ENCODE peak calls at places on chromosomes 13 and 19, in eight cellular contexts. One of them, this sample, is unnamed.

GRCh38 chr13:21657538-21657937 is 13.3 kb upstream of the FGF9 start:
- DNase-seq in HS-5: no peak
- DNase-seq in stimulated activated naive CD4-positive, alpha-beta T cell treated with Interleukin-2 at 50 U/mL for 16 hours: no peak
- DNase-seq in T-helper 17 cell: no peak
- DNase-seq in astrocyte of the cerebellum: no peak
- DNase-seq in activated T-helper 2 cell treated with anti-CD3 and anti-CD28 coated beads, Interferon-gamma antibody, Interleukin-2, Interleukin-4, amounts not matched to agents 10 μg/mL and 5 μg/mL and 100 μg/mL, durations not matched to agents 14 hours and 24 hours and 36 hours: no peak
- DNase-seq in DMS53: peak; percentile 93
- DNase-seq in ecto neural progenitor cell: no peak
- DNase-seq in this sample: no peak

GRCh38 chr13:41017153-41017552 is 2.0 kb downstream of the ELF1 start:
- DNase-seq in stimulated activated naive CD4-positive, alpha-beta T cell treated with Interleukin-2 at 50 U/mL for 16 hours: no peak
- DNase-seq in DMS53: peak; percentile 35
- DNase-seq in activated T-helper 2 cell treated with anti-CD3 and anti-CD28 coated beads, Interferon-gamma antibody, Interleukin-2, Interleukin-4, amounts not matched to agents 10 μg/mL and 5 μg/mL and 100 μg/mL, durations not matched to agents 14 hours and 24 hours and 36 hours: no peak
- DNase-seq in ecto neural progenitor cell: no peak
- DNase-seq in astrocyte of the cerebellum: no peak
- DNase-seq in T-helper 17 cell: no peak
- DNase-seq in HS-5: no peak
- DNase-seq in this sample: no peak

GRCh38 chr19:17420267-17420924 is 549 bp downstream of the MVB12A start:
- DNase-seq in T-helper 17 cell: no peak
- DNase-seq in astrocyte of the cerebellum: no peak
- DNase-seq in stimulated activated naive CD4-positive, alpha-beta T cell treated with Interleukin-2 at 50 U/mL for 16 hours: no peak
- DNase-seq in HS-5: no peak
- DNase-seq in DMS53: peak; percentile 27
- DNase-seq in activated T-helper 2 cell treated with anti-CD3 and anti-CD28 coated beads, Interferon-gamma antibody, Interleukin-2, Interleukin-4, amounts not matched to agents 10 μg/mL and 5 μg/mL and 100 μg/mL, durations not matched to agents 14 hours and 24 hours and 36 hours: peak; percentile 20
- DNase-seq in ecto neural progenitor cell: peak; percentile 72
- DNase-seq in this sample: no peak

GRCh38 chr13:94480672-94481145 is 1.2 kb upstream of the DCT start:
- DNase-seq in stimulated activated naive CD4-positive, alpha-beta T cell treated with Interleukin-2 at 50 U/mL for 16 hours: no peak
- DNase-seq in astrocyte of the cerebellum: peak; percentile 19
- DNase-seq in activated T-helper 2 cell treated with anti-CD3 and anti-CD28 coated beads, Interferon-gamma antibody, Interleukin-2, Interleukin-4, amounts not matched to agents 10 μg/mL and 5 μg/mL and 100 μg/mL, durations not matched to agents 14 hours and 24 hours and 36 hours: no peak
- DNase-seq in ecto neural progenitor cell: no peak
- DNase-seq in DMS53: no peak
- DNase-seq in HS-5: no peak
- DNase-seq in T-helper 17 cell: no peak
- DNase-seq in this sample: no peak

GRCh38 chr19:10718205-10719196 is 622 bp downstream of the DNM2 start:
- DNase-seq in HS-5: no peak
- DNase-seq in DMS53: peak; percentile 66
- DNase-seq in T-helper 17 cell: peak; percentile 36
- DNase-seq in activated T-helper 2 cell treated with anti-CD3 and anti-CD28 coated beads, Interferon-gamma antibody, Interleukin-2, Interleukin-4, amounts not matched to agents 10 μg/mL and 5 μg/mL and 100 μg/mL, durations not matched to agents 14 hours and 24 hours and 36 hours: peak; percentile 44
- DNase-seq in stimulated activated naive CD4-positive, alpha-beta T cell treated with Interleukin-2 at 50 U/mL for 16 hours: peak; percentile 36
- DNase-seq in ecto neural progenitor cell: no peak
- DNase-seq in astrocyte of the cerebellum: no peak
- DNase-seq in this sample: peak; percentile 38

GRCh38 chr19:40663712-40664692 is 26.4 kb downstream of the NUMBL start:
- DNase-seq in DMS53: peak; percentile 46
- DNase-seq in astrocyte of the cerebellum: no peak
- DNase-seq in HS-5: no peak
- DNase-seq in stimulated activated naive CD4-positive, alpha-beta T cell treated with Interleukin-2 at 50 U/mL for 16 hours: peak; percentile 18
- DNase-seq in T-helper 17 cell: no peak
- DNase-seq in activated T-helper 2 cell treated with anti-CD3 and anti-CD28 coated beads, Interferon-gamma antibody, Interleukin-2, Interleukin-4, amounts not matched to agents 10 μg/mL and 5 μg/mL and 100 μg/mL, durations not matched to agents 14 hours and 24 hours and 36 hours: no peak
- DNase-seq in ecto neural progenitor cell: no peak
- DNase-seq in this sample: peak; percentile 23

GRCh38 chr19:31350693-31351211 is 1.5 kb upstream of the TSHZ3 start:
- DNase-seq in DMS53: no peak
- DNase-seq in ecto neural progenitor cell: peak; percentile 73
- DNase-seq in HS-5: no peak
- DNase-seq in stimulated activated naive CD4-positive, alpha-beta T cell treated with Interleukin-2 at 50 U/mL for 16 hours: no peak
- DNase-seq in activated T-helper 2 cell treated with anti-CD3 and anti-CD28 coated beads, Interferon-gamma antibody, Interleukin-2, Interleukin-4, amounts not matched to agents 10 μg/mL and 5 μg/mL and 100 μg/mL, durations not matched to agents 14 hours and 24 hours and 36 hours: no peak
- DNase-seq in T-helper 17 cell: no peak
- DNase-seq in astrocyte of the cerebellum: no peak
- DNase-seq in this sample: no peak

GRCh38 chr13:77776704-77777103 is 79.2 kb downstream of the SLAIN1 start:
- DNase-seq in ecto neural progenitor cell: no peak
- DNase-seq in astrocyte of the cerebellum: no peak
- DNase-seq in DMS53: peak; percentile 1
- DNase-seq in stimulated activated naive CD4-positive, alpha-beta T cell treated with Interleukin-2 at 50 U/mL for 16 hours: no peak
- DNase-seq in activated T-helper 2 cell treated with anti-CD3 and anti-CD28 coated beads, Interferon-gamma antibody, Interleukin-2, Interleukin-4, amounts not matched to agents 10 μg/mL and 5 μg/mL and 100 μg/mL, durations not matched to agents 14 hours and 24 hours and 36 hours: no peak
- DNase-seq in HS-5: no peak
- DNase-seq in T-helper 17 cell: no peak
- DNase-seq in this sample: no peak

GRCh38 chr13:100815476-100816046 is 141.0 kb upstream of the TMTC4 start:
- DNase-seq in DMS53: no peak
- DNase-seq in activated T-helper 2 cell treated with anti-CD3 and anti-CD28 coated beads, Interferon-gamma antibody, Interleukin-2, Interleukin-4, amounts not matched to agents 10 μg/mL and 5 μg/mL and 100 μg/mL, durations not matched to agents 14 hours and 24 hours and 36 hours: no peak
- DNase-seq in astrocyte of the cerebellum: no peak
- DNase-seq in ecto neural progenitor cell: no peak
- DNase-seq in HS-5: no peak
- DNase-seq in T-helper 17 cell: no peak
- DNase-seq in stimulated activated naive CD4-positive, alpha-beta T cell treated with Interleukin-2 at 50 U/mL for 16 hours: no peak
- DNase-seq in this sample: no peak

GRCh38 chr19:5317321-5317720 is 23.3 kb downstream of the PTPRS start:
- DNase-seq in ecto neural progenitor cell: no peak
- DNase-seq in DMS53: no peak
- DNase-seq in T-helper 17 cell: no peak
- DNase-seq in HS-5: no peak
- DNase-seq in activated T-helper 2 cell treated with anti-CD3 and anti-CD28 coated beads, Interferon-gamma antibody, Interleukin-2, Interleukin-4, amounts not matched to agents 10 μg/mL and 5 μg/mL and 100 μg/mL, durations not matched to agents 14 hours and 24 hours and 36 hours: no peak
- DNase-seq in astrocyte of the cerebellum: no peak
- DNase-seq in stimulated activated naive CD4-positive, alpha-beta T cell treated with Interleukin-2 at 50 U/mL for 16 hours: no peak
- DNase-seq in this sample: no peak

GRCh38 chr19:44807652-44808462 is 1.0 kb upstream of the BCAM start:
- DNase-seq in activated T-helper 2 cell treated with anti-CD3 and anti-CD28 coated beads, Interferon-gamma antibody, Interleukin-2, Interleukin-4, amounts not matched to agents 10 μg/mL and 5 μg/mL and 100 μg/mL, durations not matched to agents 14 hours and 24 hours and 36 hours: no peak
- DNase-seq in stimulated activated naive CD4-positive, alpha-beta T cell treated with Interleukin-2 at 50 U/mL for 16 hours: no peak
- DNase-seq in ecto neural progenitor cell: peak; percentile 88
- DNase-seq in HS-5: no peak
- DNase-seq in DMS53: peak; percentile 84
- DNase-seq in astrocyte of the cerebellum: no peak
- DNase-seq in T-helper 17 cell: no peak
- DNase-seq in this sample: no peak

GRCh38 chr19:6536138-6536671 is 5.4 kb downstream of the TNFSF9 start:
- DNase-seq in DMS53: peak; percentile 14
- DNase-seq in activated T-helper 2 cell treated with anti-CD3 and anti-CD28 coated beads, Interferon-gamma antibody, Interleukin-2, Interleukin-4, amounts not matched to agents 10 μg/mL and 5 μg/mL and 100 μg/mL, durations not matched to agents 14 hours and 24 hours and 36 hours: peak; percentile 87
- DNase-seq in astrocyte of the cerebellum: no peak
- DNase-seq in ecto neural progenitor cell: peak; percentile 66
- DNase-seq in HS-5: no peak
- DNase-seq in T-helper 17 cell: peak; percentile 65
- DNase-seq in stimulated activated naive CD4-positive, alpha-beta T cell treated with Interleukin-2 at 50 U/mL for 16 hours: peak; percentile 68
- DNase-seq in this sample: peak; percentile 92

GRCh38 chr13:100381595-100382224 is 206.9 kb downstream of the GGACT start:
- DNase-seq in DMS53: no peak
- DNase-seq in ecto neural progenitor cell: no peak
- DNase-seq in HS-5: no peak
- DNase-seq in astrocyte of the cerebellum: no peak
- DNase-seq in T-helper 17 cell: no peak
- DNase-seq in stimulated activated naive CD4-positive, alpha-beta T cell treated with Interleukin-2 at 50 U/mL for 16 hours: no peak
- DNase-seq in activated T-helper 2 cell treated with anti-CD3 and anti-CD28 coated beads, Interferon-gamma antibody, Interleukin-2, Interleukin-4, amounts not matched to agents 10 μg/mL and 5 μg/mL and 100 μg/mL, durations not matched to agents 14 hours and 24 hours and 36 hours: no peak
- DNase-seq in this sample: no peak

GRCh38 chr19:50020481-50020880 is 4.7 kb downstream of the VRK3 start:
- DNase-seq in stimulated activated naive CD4-positive, alpha-beta T cell treated with Interleukin-2 at 50 U/mL for 16 hours: no peak
- DNase-seq in T-helper 17 cell: no peak
- DNase-seq in ecto neural progenitor cell: no peak
- DNase-seq in activated T-helper 2 cell treated with anti-CD3 and anti-CD28 coated beads, Interferon-gamma antibody, Interleukin-2, Interleukin-4, amounts not matched to agents 10 μg/mL and 5 μg/mL and 100 μg/mL, durations not matched to agents 14 hours and 24 hours and 36 hours: no peak
- DNase-seq in DMS53: peak; percentile 89
- DNase-seq in HS-5: no peak
- DNase-seq in astrocyte of the cerebellum: no peak
- DNase-seq in this sample: no peak

GRCh38 chr13:113650275-113650674 is 7.7 kb downstream of the ATP4B start:
- DNase-seq in HS-5: no peak
- DNase-seq in stimulated activated naive CD4-positive, alpha-beta T cell treated with Interleukin-2 at 50 U/mL for 16 hours: no peak
- DNase-seq in T-helper 17 cell: no peak
- DNase-seq in DMS53: no peak
- DNase-seq in astrocyte of the cerebellum: no peak
- DNase-seq in activated T-helper 2 cell treated with anti-CD3 and anti-CD28 coated beads, Interferon-gamma antibody, Interleukin-2, Interleukin-4, amounts not matched to agents 10 μg/mL and 5 μg/mL and 100 μg/mL, durations not matched to agents 14 hours and 24 hours and 36 hours: no peak
- DNase-seq in ecto neural progenitor cell: no peak
- DNase-seq in this sample: no peak

GRCh38 chr13:40613192-40613818 is 53.1 kb downstream of the FOXO1 start:
- DNase-seq in T-helper 17 cell: peak; percentile 41
- DNase-seq in DMS53: no peak
- DNase-seq in stimulated activated naive CD4-positive, alpha-beta T cell treated with Interleukin-2 at 50 U/mL for 16 hours: peak; percentile 32
- DNase-seq in ecto neural progenitor cell: no peak
- DNase-seq in astrocyte of the cerebellum: no peak
- DNase-seq in activated T-helper 2 cell treated with anti-CD3 and anti-CD28 coated beads, Interferon-gamma antibody, Interleukin-2, Interleukin-4, amounts not matched to agents 10 μg/mL and 5 μg/mL and 100 μg/mL, durations not matched to agents 14 hours and 24 hours and 36 hours: peak; percentile 55
- DNase-seq in HS-5: no peak
- DNase-seq in this sample: peak; percentile 51

GRCh38 chr19:46660008-46660517 is 919 bp downstream of the DACT3 start:
- DNase-seq in ecto neural progenitor cell: peak; percentile 71
- DNase-seq in HS-5: no peak
- DNase-seq in astrocyte of the cerebellum: no peak
- DNase-seq in DMS53: peak; percentile 42
- DNase-seq in stimulated activated naive CD4-positive, alpha-beta T cell treated with Interleukin-2 at 50 U/mL for 16 hours: no peak
- DNase-seq in T-helper 17 cell: no peak
- DNase-seq in activated T-helper 2 cell treated with anti-CD3 and anti-CD28 coated beads, Interferon-gamma antibody, Interleukin-2, Interleukin-4, amounts not matched to agents 10 μg/mL and 5 μg/mL and 100 μg/mL, durations not matched to agents 14 hours and 24 hours and 36 hours: no peak
- DNase-seq in this sample: no peak

GRCh38 chr19:2233601-2234280 is 2.4 kb downstream of the PLEKHJ1 start:
- DNase-seq in stimulated activated naive CD4-positive, alpha-beta T cell treated with Interleukin-2 at 50 U/mL for 16 hours: no peak
- DNase-seq in activated T-helper 2 cell treated with anti-CD3 and anti-CD28 coated beads, Interferon-gamma antibody, Interleukin-2, Interleukin-4, amounts not matched to agents 10 μg/mL and 5 μg/mL and 100 μg/mL, durations not matched to agents 14 hours and 24 hours and 36 hours: no peak
- DNase-seq in astrocyte of the cerebellum: no peak
- DNase-seq in DMS53: no peak
- DNase-seq in T-helper 17 cell: no peak
- DNase-seq in ecto neural progenitor cell: no peak
- DNase-seq in HS-5: no peak
- DNase-seq in this sample: no peak

GRCh38 chr19:7869453-7869909 is 4.7 kb downstream of the PRR36 start:
- DNase-seq in stimulated activated naive CD4-positive, alpha-beta T cell treated with Interleukin-2 at 50 U/mL for 16 hours: peak; percentile 70
- DNase-seq in T-helper 17 cell: peak; percentile 79
- DNase-seq in ecto neural progenitor cell: peak; percentile 91
- DNase-seq in activated T-helper 2 cell treated with anti-CD3 and anti-CD28 coated beads, Interferon-gamma antibody, Interleukin-2, Interleukin-4, amounts not matched to agents 10 μg/mL and 5 μg/mL and 100 μg/mL, durations not matched to agents 14 hours and 24 hours and 36 hours: peak; percentile 70
- DNase-seq in astrocyte of the cerebellum: no peak
- DNase-seq in HS-5: no peak
- DNase-seq in DMS53: peak; percentile 67
- DNase-seq in this sample: peak; percentile 69

GRCh38 chr19:50794074-50794777 is 4.0 kb downstream of the ACP4 start:
- DNase-seq in HS-5: no peak
- DNase-seq in activated T-helper 2 cell treated with anti-CD3 and anti-CD28 coated beads, Interferon-gamma antibody, Interleukin-2, Interleukin-4, amounts not matched to agents 10 μg/mL and 5 μg/mL and 100 μg/mL, durations not matched to agents 14 hours and 24 hours and 36 hours: no peak
- DNase-seq in stimulated activated naive CD4-positive, alpha-beta T cell treated with Interleukin-2 at 50 U/mL for 16 hours: no peak
- DNase-seq in ecto neural progenitor cell: no peak
- DNase-seq in T-helper 17 cell: no peak
- DNase-seq in DMS53: peak; percentile 84
- DNase-seq in astrocyte of the cerebellum: no peak
- DNase-seq in this sample: peak; percentile 26

GRCh38 chr19:33040994-33041827 is 23.5 kb downstream of the RHPN2 start:
- DNase-seq in activated T-helper 2 cell treated with anti-CD3 and anti-CD28 coated beads, Interferon-gamma antibody, Interleukin-2, Interleukin-4, amounts not matched to agents 10 μg/mL and 5 μg/mL and 100 μg/mL, durations not matched to agents 14 hours and 24 hours and 36 hours: no peak
- DNase-seq in stimulated activated naive CD4-positive, alpha-beta T cell treated with Interleukin-2 at 50 U/mL for 16 hours: no peak
- DNase-seq in ecto neural progenitor cell: no peak
- DNase-seq in T-helper 17 cell: no peak
- DNase-seq in HS-5: no peak
- DNase-seq in astrocyte of the cerebellum: peak; percentile 19
- DNase-seq in DMS53: no peak
- DNase-seq in this sample: no peak

GRCh38 chr13:106378263-106378662 is 157.2 kb downstream of the EFNB2 start:
- DNase-seq in astrocyte of the cerebellum: no peak
- DNase-seq in DMS53: no peak
- DNase-seq in T-helper 17 cell: no peak
- DNase-seq in HS-5: no peak
- DNase-seq in activated T-helper 2 cell treated with anti-CD3 and anti-CD28 coated beads, Interferon-gamma antibody, Interleukin-2, Interleukin-4, amounts not matched to agents 10 μg/mL and 5 μg/mL and 100 μg/mL, durations not matched to agents 14 hours and 24 hours and 36 hours: no peak
- DNase-seq in stimulated activated naive CD4-positive, alpha-beta T cell treated with Interleukin-2 at 50 U/mL for 16 hours: no peak
- DNase-seq in ecto neural progenitor cell: no peak
- DNase-seq in this sample: no peak

GRCh38 chr13:74135306-74136088 is 1.3 kb upstream of the KLF12 start:
- DNase-seq in astrocyte of the cerebellum: no peak
- DNase-seq in DMS53: peak; percentile 70
- DNase-seq in ecto neural progenitor cell: peak; percentile 89
- DNase-seq in HS-5: no peak
- DNase-seq in stimulated activated naive CD4-positive, alpha-beta T cell treated with Interleukin-2 at 50 U/mL for 16 hours: peak; percentile 63
- DNase-seq in T-helper 17 cell: peak; percentile 52
- DNase-seq in activated T-helper 2 cell treated with anti-CD3 and anti-CD28 coated beads, Interferon-gamma antibody, Interleukin-2, Interleukin-4, amounts not matched to agents 10 μg/mL and 5 μg/mL and 100 μg/mL, durations not matched to agents 14 hours and 24 hours and 36 hours: peak; percentile 57
- DNase-seq in this sample: peak; percentile 72

GRCh38 chr19:15629003-15629880 is 11.5 kb upstream of the CYP4F3 start:
- DNase-seq in DMS53: peak; percentile 65
- DNase-seq in stimulated activated naive CD4-positive, alpha-beta T cell treated with Interleukin-2 at 50 U/mL for 16 hours: peak; percentile 76
- DNase-seq in T-helper 17 cell: peak; percentile 74
- DNase-seq in HS-5: no peak
- DNase-seq in activated T-helper 2 cell treated with anti-CD3 and anti-CD28 coated beads, Interferon-gamma antibody, Interleukin-2, Interleukin-4, amounts not matched to agents 10 μg/mL and 5 μg/mL and 100 μg/mL, durations not matched to agents 14 hours and 24 hours and 36 hours: peak; percentile 74
- DNase-seq in astrocyte of the cerebellum: no peak
- DNase-seq in ecto neural progenitor cell: peak; percentile 80
- DNase-seq in this sample: peak; percentile 66

GRCh38 chr13:51663980-51664957 is 80.0 kb downstream of the WDFY2 start:
- DNase-seq in astrocyte of the cerebellum: no peak
- DNase-seq in HS-5: no peak
- DNase-seq in T-helper 17 cell: no peak
- DNase-seq in stimulated activated naive CD4-positive, alpha-beta T cell treated with Interleukin-2 at 50 U/mL for 16 hours: no peak
- DNase-seq in DMS53: peak; percentile 30
- DNase-seq in ecto neural progenitor cell: no peak
- DNase-seq in activated T-helper 2 cell treated with anti-CD3 and anti-CD28 coated beads, Interferon-gamma antibody, Interleukin-2, Interleukin-4, amounts not matched to agents 10 μg/mL and 5 μg/mL and 100 μg/mL, durations not matched to agents 14 hours and 24 hours and 36 hours: no peak
- DNase-seq in this sample: no peak

GRCh38 chr19:2352121-2352520 is 7.9 kb upstream of the TMPRSS9 start:
- DNase-seq in astrocyte of the cerebellum: no peak
- DNase-seq in stimulated activated naive CD4-positive, alpha-beta T cell treated with Interleukin-2 at 50 U/mL for 16 hours: no peak
- DNase-seq in DMS53: no peak
- DNase-seq in T-helper 17 cell: no peak
- DNase-seq in HS-5: no peak
- DNase-seq in ecto neural progenitor cell: no peak
- DNase-seq in activated T-helper 2 cell treated with anti-CD3 and anti-CD28 coated beads, Interferon-gamma antibody, Interleukin-2, Interleukin-4, amounts not matched to agents 10 μg/mL and 5 μg/mL and 100 μg/mL, durations not matched to agents 14 hours and 24 hours and 36 hours: no peak
- DNase-seq in this sample: no peak

GRCh38 chr19:13097331-13098258 is 5.1 kb downstream of the LYL1 start:
- DNase-seq in activated T-helper 2 cell treated with anti-CD3 and anti-CD28 coated beads, Interferon-gamma antibody, Interleukin-2, Interleukin-4, amounts not matched to agents 10 μg/mL and 5 μg/mL and 100 μg/mL, durations not matched to agents 14 hours and 24 hours and 36 hours: no peak
- DNase-seq in stimulated activated naive CD4-positive, alpha-beta T cell treated with Interleukin-2 at 50 U/mL for 16 hours: no peak
- DNase-seq in astrocyte of the cerebellum: no peak
- DNase-seq in T-helper 17 cell: no peak
- DNase-seq in HS-5: no peak
- DNase-seq in ecto neural progenitor cell: no peak
- DNase-seq in DMS53: peak; percentile 44
- DNase-seq in this sample: no peak

GRCh38 chr13:113383089-113383488 is 19.2 kb upstream of the GRTP1 start:
- DNase-seq in DMS53: no peak
- DNase-seq in stimulated activated naive CD4-positive, alpha-beta T cell treated with Interleukin-2 at 50 U/mL for 16 hours: no peak
- DNase-seq in ecto neural progenitor cell: no peak
- DNase-seq in T-helper 17 cell: no peak
- DNase-seq in HS-5: no peak
- DNase-seq in astrocyte of the cerebellum: no peak
- DNase-seq in activated T-helper 2 cell treated with anti-CD3 and anti-CD28 coated beads, Interferon-gamma antibody, Interleukin-2, Interleukin-4, amounts not matched to agents 10 μg/mL and 5 μg/mL and 100 μg/mL, durations not matched to agents 14 hours and 24 hours and 36 hours: no peak
- DNase-seq in this sample: no peak

GRCh38 chr19:49340069-49340864 is 5.1 kb downstream of the CD37 start:
- DNase-seq in HS-5: peak; percentile 53
- DNase-seq in DMS53: peak; percentile 67
- DNase-seq in activated T-helper 2 cell treated with anti-CD3 and anti-CD28 coated beads, Interferon-gamma antibody, Interleukin-2, Interleukin-4, amounts not matched to agents 10 μg/mL and 5 μg/mL and 100 μg/mL, durations not matched to agents 14 hours and 24 hours and 36 hours: no peak
- DNase-seq in astrocyte of the cerebellum: no peak
- DNase-seq in T-helper 17 cell: no peak
- DNase-seq in ecto neural progenitor cell: peak; percentile 73
- DNase-seq in stimulated activated naive CD4-positive, alpha-beta T cell treated with Interleukin-2 at 50 U/mL for 16 hours: no peak
- DNase-seq in this sample: peak; percentile 96

GRCh38 chr13:31236211-31236786 is 36.5 kb downstream of the B3GLCT start:
- DNase-seq in astrocyte of the cerebellum: peak; percentile 28
- DNase-seq in stimulated activated naive CD4-positive, alpha-beta T cell treated with Interleukin-2 at 50 U/mL for 16 hours: no peak
- DNase-seq in activated T-helper 2 cell treated with anti-CD3 and anti-CD28 coated beads, Interferon-gamma antibody, Interleukin-2, Interleukin-4, amounts not matched to agents 10 μg/mL and 5 μg/mL and 100 μg/mL, durations not matched to agents 14 hours and 24 hours and 36 hours: no peak
- DNase-seq in DMS53: peak; percentile 75
- DNase-seq in HS-5: no peak
- DNase-seq in ecto neural progenitor cell: no peak
- DNase-seq in T-helper 17 cell: no peak
- DNase-seq in this sample: no peak

GRCh38 chr19:50501568-50502475 is 9.2 kb downstream of the JOSD2 start:
- DNase-seq in HS-5: no peak
- DNase-seq in activated T-helper 2 cell treated with anti-CD3 and anti-CD28 coated beads, Interferon-gamma antibody, Interleukin-2, Interleukin-4, amounts not matched to agents 10 μg/mL and 5 μg/mL and 100 μg/mL, durations not matched to agents 14 hours and 24 hours and 36 hours: no peak
- DNase-seq in astrocyte of the cerebellum: no peak
- DNase-seq in ecto neural progenitor cell: no peak
- DNase-seq in stimulated activated naive CD4-positive, alpha-beta T cell treated with Interleukin-2 at 50 U/mL for 16 hours: no peak
- DNase-seq in DMS53: no peak
- DNase-seq in T-helper 17 cell: no peak
- DNase-seq in this sample: no peak

GRCh38 chr13:26679411-26679810 is 81.2 kb downstream of the GPR12 start:
- DNase-seq in stimulated activated naive CD4-positive, alpha-beta T cell treated with Interleukin-2 at 50 U/mL for 16 hours: no peak
- DNase-seq in ecto neural progenitor cell: no peak
- DNase-seq in activated T-helper 2 cell treated with anti-CD3 and anti-CD28 coated beads, Interferon-gamma antibody, Interleukin-2, Interleukin-4, amounts not matched to agents 10 μg/mL and 5 μg/mL and 100 μg/mL, durations not matched to agents 14 hours and 24 hours and 36 hours: no peak
- DNase-seq in HS-5: peak; percentile 32
- DNase-seq in DMS53: no peak
- DNase-seq in T-helper 17 cell: no peak
- DNase-seq in astrocyte of the cerebellum: no peak
- DNase-seq in this sample: no peak

GRCh38 chr19:55986487-55986886 is at the start of gene NLRP5:
- DNase-seq in DMS53: peak; percentile 21
- DNase-seq in ecto neural progenitor cell: no peak
- DNase-seq in T-helper 17 cell: no peak
- DNase-seq in stimulated activated naive CD4-positive, alpha-beta T cell treated with Interleukin-2 at 50 U/mL for 16 hours: no peak
- DNase-seq in HS-5: no peak
- DNase-seq in activated T-helper 2 cell treated with anti-CD3 and anti-CD28 coated beads, Interferon-gamma antibody, Interleukin-2, Interleukin-4, amounts not matched to agents 10 μg/mL and 5 μg/mL and 100 μg/mL, durations not matched to agents 14 hours and 24 hours and 36 hours: no peak
- DNase-seq in astrocyte of the cerebellum: no peak
- DNase-seq in this sample: no peak

GRCh38 chr19:23823952-23824389 is 65.3 kb upstream of the ZNF681 start:
- DNase-seq in stimulated activated naive CD4-positive, alpha-beta T cell treated with Interleukin-2 at 50 U/mL for 16 hours: no peak
- DNase-seq in astrocyte of the cerebellum: no peak
- DNase-seq in ecto neural progenitor cell: no peak
- DNase-seq in DMS53: peak; percentile 94
- DNase-seq in HS-5: no peak
- DNase-seq in activated T-helper 2 cell treated with anti-CD3 and anti-CD28 coated beads, Interferon-gamma antibody, Interleukin-2, Interleukin-4, amounts not matched to agents 10 μg/mL and 5 μg/mL and 100 μg/mL, durations not matched to agents 14 hours and 24 hours and 36 hours: no peak
- DNase-seq in T-helper 17 cell: no peak
- DNase-seq in this sample: peak; percentile 51

This sample was measured in stimulated activated naive B cell treated with anti-CD40 and anti-IgM and Interleukin-4, amounts not matched to agents 10 μg/mL and 1 μg/mL and 100 μg/mL, for 72 hours.